ENCODE peak calls at places on chromosomes 3 and 15, in four cellular contexts. Z is K562, G is GM12878, X is HepG2. B is an unnamed sample.

GRCh38 chr15:56244811-56245576 is 1.3 kb upstream of the RFX7 start:
- DNase-seq in Z (peak; percentile 35), G (no peak), X (peak; percentile 85), B (no peak)

GRCh38 chr3:58998476-58999117 is 51.2 kb downstream of the CFAP20DC start:
- DNase-seq in G (no peak), X (no peak), Z (peak; percentile 80), B (peak; percentile 79)

GRCh38 chr15:89732451-89733172 is 18.4 kb downstream of the MESP1 start:
- DNase-seq in G (no peak), Z (no peak), X (no peak), B (no peak)

GRCh38 chr3:148955544-148956346 is 35.6 kb upstream of the GYG1 start:
- DNase-seq in Z (peak; percentile 13), X (peak; percentile 47), G (no peak), B (peak; percentile 87)

GRCh38 chr3:11544413-11545181 is 99.1 kb downstream of the VGLL4 start:
- DNase-seq in Z (no peak), X (peak; percentile 23), G (no peak), B (no peak)

GRCh38 chr3:134036291-134036690 is 6.6 kb upstream of the SLCO2A1 start:
- DNase-seq in G (no peak), Z (no peak), X (no peak), B (no peak)

GRCh38 chr3:198071602-198072285 is 111.7 kb downstream of the LMLN start:
- DNase-seq in X (peak; percentile 59), Z (peak; percentile 26), G (peak; percentile 9), B (peak; percentile 79)

GRCh38 chr3:155870945-155871745 is 695 bp downstream of the GMPS start:
- DNase-seq in X (no peak), G (no peak), Z (peak; percentile 61), B (peak; percentile 60)

GRCh38 chr3:195270350-195271115 is 426 bp downstream of the XXYLT1 start:
- DNase-seq in X (peak; percentile 45), G (no peak), Z (peak; percentile 76), B (peak; percentile 86)

GRCh38 chr3:71061581-71061980 is 521.9 kb downstream of the FOXP1 start:
- DNase-seq in X (no peak), Z (no peak), G (no peak), B (peak; percentile 56)

GRCh38 chr3:71269896-71270295 is 313.6 kb downstream of the FOXP1 start:
- DNase-seq in G (no peak), Z (no peak), X (no peak), B (no peak)

GRCh38 chr3:169110633-169111032 is 552.9 kb downstream of the MECOM start:
- DNase-seq in Z (no peak), X (no peak), G (no peak), B (no peak)

GRCh38 chr15:98146031-98146430 is 185.5 kb downstream of the ARRDC4 start:
- DNase-seq in X (no peak), G (no peak), Z (no peak), B (no peak)

GRCh38 chr15:60363903-60364302 is 33.9 kb downstream of the ANXA2 start:
- DNase-seq in Z (no peak), X (no peak), G (no peak), B (no peak)

GRCh38 chr3:159971311-159971710 is 17.3 kb upstream of the IL12A start:
- DNase-seq in X (no peak), G (no peak), Z (no peak), B (no peak)

GRCh38 chr15:80286055-80286454 is 34.0 kb upstream of the CTXND1 start:
- DNase-seq in X (no peak), G (no peak), Z (no peak), B (no peak)

GRCh38 chr3:193593666-193594025 is 638 bp downstream of the OPA1 start:
- DNase-seq in X (peak; percentile 7), G (no peak), Z (peak; percentile 34), B (peak; percentile 50)

GRCh38 chr3:89179355-89179997 is 72.1 kb downstream of the EPHA3 start:
- DNase-seq in Z (no peak), G (peak; percentile 16), X (no peak), B (no peak)

GRCh38 chr3:139016430-139017048 is 4.2 kb downstream of the PRR23B start:
- DNase-seq in Z (peak; percentile 22), G (peak; percentile 55), X (peak; percentile 13), B (no peak)

GRCh38 chr15:74202461-74203401 is at the start of gene STRA6:
- DNase-seq in G (no peak), X (peak; percentile 45), Z (peak; percentile 52), B (no peak)

GRCh38 chr3:159238646-159239045 is 436.8 kb downstream of the MFSD1 start:
- DNase-seq in G (no peak), Z (no peak), X (no peak), B (no peak)

GRCh38 chr3:178367817-178368617 is 168.2 kb upstream of the KCNMB2 start:
- DNase-seq in G (no peak), Z (no peak), X (no peak), B (peak; percentile 29)

GRCh38 chr3:116153174-116153573 is 292.1 kb downstream of the LSAMP start:
- DNase-seq in X (no peak), G (no peak), Z (no peak), B (no peak)

GRCh38 chr3:73094127-73094526 is 32.7 kb downstream of the EBLN2 start:
- DNase-seq in X (peak; percentile 23), G (no peak), Z (peak; percentile 68), B (peak; percentile 17)

GRCh38 chr15:38149315-38149714 is 103.3 kb upstream of the SPRED1 start:
- DNase-seq in X (no peak), G (peak; percentile 11), Z (no peak), B (no peak)

GRCh38 chr3:139797724-139798343 is 120.1 kb upstream of the NMNAT3 start:
- DNase-seq in X (no peak), Z (peak; percentile 30), G (no peak), B (no peak)

GRCh38 chr15:49902791-49903481 is 216.1 kb downstream of the ATP8B4 start:
- DNase-seq in X (no peak), Z (no peak), G (no peak), B (no peak)

GRCh38 chr3:13009132-13009945 is 63.9 kb downstream of the IQSEC1 start:
- DNase-seq in Z (peak; percentile 36), G (no peak), X (no peak), B (peak; percentile 8)

GRCh38 chr15:90708516-90708915 is 8.6 kb upstream of the BLM start:
- DNase-seq in G (no peak), Z (no peak), X (no peak), B (no peak)

GRCh38 chr3:114958930-114959329 is 188.2 kb downstream of the ZBTB20 start:
- DNase-seq in Z (no peak), X (no peak), G (no peak), B (no peak)

GRCh38 chr3:38627956-38628355 is 21.5 kb downstream of the SCN5A start:
- DNase-seq in X (peak; percentile 20), Z (peak; percentile 72), G (no peak), B (peak; percentile 32)

GRCh38 chr3:15332405-15333098 is at the start of gene SH3BP5:
- DNase-seq in X (no peak), Z (peak; percentile 91), G (no peak), B (peak; percentile 68)

GRCh38 chr15:100060276-100060926 is 281.4 kb downstream of the ADAMTS17 start:
- DNase-seq in X (no peak), G (no peak), Z (no peak), B (peak; percentile 9)

GRCh38 chr15:74376825-74377581 is 9.6 kb upstream of the CYP11A1 start:
- DNase-seq in X (no peak), Z (no peak), G (no peak), B (no peak)

GRCh38 chr15:51758645-51759044 is 7.2 kb downstream of the TMOD2 start:
- DNase-seq in Z (no peak), G (no peak), X (no peak), B (no peak)

GRCh38 chr3:30349507-30349906 is 256.9 kb upstream of the TGFBR2 start:
- DNase-seq in X (peak; percentile 78), G (no peak), Z (no peak), B (peak; percentile 67)

GRCh38 chr3:57646723-57647122 is 46.2 kb downstream of the DENND6A start:
- DNase-seq in X (no peak), G (no peak), Z (peak; percentile 5), B (peak; percentile 34)
- TF ChIP-seq MYC in X (no peak), G (no peak), Z (no peak), B (no peak)

DNA sequence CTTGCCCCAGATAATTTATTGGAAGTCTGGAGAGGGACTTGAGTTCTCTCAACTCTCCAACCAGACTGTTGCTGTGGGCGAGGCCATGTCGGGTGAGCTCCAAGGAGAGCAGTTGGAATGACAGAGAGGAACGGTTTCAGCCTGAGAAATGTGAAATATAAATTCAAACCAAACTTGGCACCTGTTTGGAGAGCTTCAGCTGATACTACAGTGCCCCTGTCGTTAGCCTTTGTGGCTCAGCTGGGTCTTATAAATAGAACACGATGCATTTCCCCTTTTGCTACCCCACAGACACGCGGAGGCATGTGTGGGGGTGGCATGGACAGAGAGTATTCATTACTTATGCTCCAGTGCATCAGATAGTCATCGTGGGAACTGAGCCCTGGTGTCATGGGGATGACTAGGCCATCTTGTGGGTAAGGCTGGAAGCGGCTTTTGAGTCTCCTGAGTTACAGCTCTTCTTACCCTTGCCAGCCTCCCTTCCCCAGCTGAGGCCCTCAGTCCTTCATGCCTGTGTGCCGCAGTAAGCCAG is 15.6 kb downstream of the SMAD3 start:
- DNase-seq in G (peak; percentile 99), X (no peak), Z (peak; percentile 77), B (peak; percentile 32)
- TF ChIP-seq POLR2A in G (peak; percentile 38), X (no peak), Z (no peak), B (no peak)

GRCh38 chr3:46141807-46142206 is 66.3 kb downstream of the CCR1 start:
- DNase-seq in G (no peak), Z (no peak), X (no peak), B (no peak)
- TF ChIP-seq POLR2AphosphoS5 in G (no peak), Z (no peak), X (no peak), B (no peak)

DNA sequence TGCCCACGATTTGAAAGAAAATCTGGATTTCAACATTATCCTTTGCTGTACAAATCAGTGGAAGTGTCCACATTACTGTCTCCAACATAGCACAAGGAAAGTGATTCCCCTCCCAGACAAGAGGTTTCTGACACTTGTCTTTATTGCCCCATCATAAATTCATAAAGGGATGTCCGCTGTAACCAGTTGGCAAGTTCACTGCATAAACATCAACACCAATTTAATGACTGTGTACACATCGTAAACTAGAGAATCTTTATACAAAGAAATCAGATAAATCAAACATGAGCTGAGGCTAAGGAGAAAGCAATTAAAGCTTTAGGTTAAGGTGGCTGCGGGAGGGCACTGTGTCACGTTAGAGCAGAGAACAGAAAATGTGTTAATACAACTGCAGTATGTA is 129.8 kb downstream of the MEIS2 start:
- DNase-seq in G (no peak), Z (no peak), X (no peak), B (no peak)
- TF ChIP-seq MYC in G (no peak), Z (no peak), X (no peak), B (no peak)

GRCh38 chr3:50323614-50324199 is 1.2 kb upstream of the HYAL2 start:
- DNase-seq in G (no peak), Z (no peak), X (no peak), B (peak; percentile 95)
- TF ChIP-seq POLR2A in G (no peak), Z (no peak), X (no peak), B (peak; percentile 90)

B was measured in endothelial cell of umbilical vein.